ENCODE peak calls at places on chromosomes 6 and 20, in four cellular contexts. B is GM12878, Q is K562, L is HepG2. X is an unnamed sample.
A peak's percentile ranks its signal among the peaks of the same experiment; 100 is the strongest.

GRCh38 chr6:64983108-64983507 is 723.9 kb downstream of the EYS start:
- DNase-seq in B (no peak), Q (no peak), L (no peak), X (no peak)

GRCh38 chr6:11459002-11459658 is 78.4 kb upstream of the TMEM170B start:
- DNase-seq in Q (no peak), L (no peak), B (peak; percentile 90), X (no peak)

GRCh38 chr20:53495357-53495756 is 98.3 kb downstream of the ZNF217 start:
- DNase-seq in B (no peak), L (no peak), Q (no peak), X (no peak)

GRCh38 chr6:4402477-4402976 is 267.2 kb upstream of the ECI2 start:
- DNase-seq in L (peak; percentile 10), Q (no peak), B (no peak), X (peak; percentile 35)

GRCh38 chr6:53986721-53987526 is 124.3 kb upstream of the MLIP start:
- DNase-seq in Q (no peak), B (no peak), L (no peak), X (no peak)

GRCh38 chr20:20366551-20366895 is 1.4 kb upstream of the INSM1 start:
- DNase-seq in Q (no peak), B (no peak), L (no peak), X (no peak)

GRCh38 chr6:72890671-72891070 is 268.8 kb downstream of the KCNQ5 start:
- DNase-seq in Q (no peak), B (no peak), L (no peak), X (no peak)

GRCh38 chr6:158011980-158012566 is 30.4 kb downstream of the SYNJ2 start:
- DNase-seq in L (no peak), B (no peak), Q (no peak), X (no peak)

GRCh38 chr6:2902470-2902762 is 693 bp downstream of the SERPINB9 start:
- DNase-seq in Q (no peak), L (no peak), B (no peak), X (no peak)

GRCh38 chr6:2899596-2899995 is 3.5 kb downstream of the SERPINB9 start:
- DNase-seq in L (no peak), B (no peak), Q (no peak), X (no peak)

GRCh38 chr6:2896741-2897140 is 6.4 kb downstream of the SERPINB9 start:
- DNase-seq in B (no peak), Q (no peak), L (no peak), X (no peak)

GRCh38 chr6:2900221-2900807 is 2.8 kb downstream of the SERPINB9 start:
- DNase-seq in L (no peak), Q (no peak), B (no peak), X (no peak)

GRCh38 chr6:2900821-2901644 is 2.1 kb downstream of the SERPINB9 start:
- DNase-seq in Q (no peak), B (no peak), L (no peak), X (no peak)
- TF ChIP-seq ESRRA in Q (no peak), B (no peak), L (no peak), X (no peak)

GRCh38 chr6:112237644-112238043 is 16.7 kb downstream of the LAMA4 start:
- DNase-seq in B (no peak), Q (no peak), L (no peak), X (peak; percentile 33)

GRCh38 chr6:112237066-112237465 is 17.3 kb downstream of the LAMA4 start:
- DNase-seq in L (no peak), B (no peak), Q (no peak), X (no peak)

GRCh38 chr6:112233864-112234263 is 20.5 kb downstream of the LAMA4 start:
- DNase-seq in Q (no peak), B (no peak), L (no peak), X (no peak)

GRCh38 chr6:112234596-112234995 is 19.8 kb downstream of the LAMA4 start:
- DNase-seq in Q (no peak), L (no peak), B (no peak), X (no peak)

GRCh38 chr6:112235956-112236355 is 18.4 kb downstream of the LAMA4 start:
- DNase-seq in Q (no peak), B (no peak), L (no peak), X (no peak)
- TF ChIP-seq RFX5 in Q (no peak), B (no peak), L (no peak), X (no peak)

GRCh38 chr20:24164360-24164759 is 175.8 kb upstream of the GGTLC1 start:
- DNase-seq in Q (peak; percentile 16), L (peak; percentile 21), B (no peak), X (peak; percentile 24)
- TF ChIP-seq ESRRA in Q (no peak), L (no peak), B (no peak), X (no peak)

GRCh38 chr6:20540683-20541082 is 6.4 kb downstream of the CDKAL1 start:
- DNase-seq in L (peak; percentile 72), B (no peak), Q (no peak), X (no peak)

GRCh38 chr6:20539387-20539786 is 5.1 kb downstream of the CDKAL1 start:
- DNase-seq in L (no peak), B (no peak), Q (no peak), X (no peak)

GRCh38 chr6:20541387-20541786 is 7.1 kb downstream of the CDKAL1 start:
- DNase-seq in B (no peak), Q (no peak), L (no peak), X (no peak)

GRCh38 chr6:20538131-20538662 is 3.9 kb downstream of the CDKAL1 start:
- DNase-seq in Q (no peak), L (no peak), B (no peak), X (no peak)

DNA sequence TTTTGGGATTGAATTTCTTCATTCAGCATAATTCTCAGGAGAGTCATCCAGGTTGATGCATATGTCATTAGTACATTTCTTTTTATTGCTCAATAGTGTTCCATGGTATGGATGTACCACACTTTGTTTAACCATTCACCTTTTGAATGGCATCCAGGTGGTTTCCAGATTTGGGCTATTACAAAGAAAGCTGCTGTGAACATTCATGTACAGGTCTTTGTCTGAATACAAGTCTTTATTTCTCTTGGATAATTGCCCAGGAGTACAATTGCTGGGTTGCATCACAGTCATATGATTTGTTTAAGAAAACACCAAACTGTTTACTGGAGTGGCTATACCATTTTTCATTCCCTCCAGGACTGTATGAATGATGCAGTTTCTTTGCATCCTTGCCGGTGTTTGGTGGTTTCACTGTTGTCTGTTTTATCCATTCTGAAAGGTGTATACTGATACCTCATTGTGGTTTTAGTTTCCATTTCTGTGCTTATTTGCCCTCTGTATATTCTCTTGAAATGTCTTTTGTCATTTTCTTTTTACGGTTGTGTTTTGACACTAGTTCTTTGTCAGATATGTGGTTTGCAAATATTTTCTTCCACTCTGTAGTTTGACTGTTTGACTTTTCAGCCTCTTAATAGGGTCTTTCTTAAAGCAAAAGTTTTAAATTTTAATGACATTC is 8.8 kb downstream of the CDKAL1 start:
- DNase-seq in Q (no peak), L (peak; percentile 76), B (peak; percentile 85), X (no peak)
- TF ChIP-seq RFX5 in Q (no peak), L (no peak), B (no peak), X (no peak)

DNA sequence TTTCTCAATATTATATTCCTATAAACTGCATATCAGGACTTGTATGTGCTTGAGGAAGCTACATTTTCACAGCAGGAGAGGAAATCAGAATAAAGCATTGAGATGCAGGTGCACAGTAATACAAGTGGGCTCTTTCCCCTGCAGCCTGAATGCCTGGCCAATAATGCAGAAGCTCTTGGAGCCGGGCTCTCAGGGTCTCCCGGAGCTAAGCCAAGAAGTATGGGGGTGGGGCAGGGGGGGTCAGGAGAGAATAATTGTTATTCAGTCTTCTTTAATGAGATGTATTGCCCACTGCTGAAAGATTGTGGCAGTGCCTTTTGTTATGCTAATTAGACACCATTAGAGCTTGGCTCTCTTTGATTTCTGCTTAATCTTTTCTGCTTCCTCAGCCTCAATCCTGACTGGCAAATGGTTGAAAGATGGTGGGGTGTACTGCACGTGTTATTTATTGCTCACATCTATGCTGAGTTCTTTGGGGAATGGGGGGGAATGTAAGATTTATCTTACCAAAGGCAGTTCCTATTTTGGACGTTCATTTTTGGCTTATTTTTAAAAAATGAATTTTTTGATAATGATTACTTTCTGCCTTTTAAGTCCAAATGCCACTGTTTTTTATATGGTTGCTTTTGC is 407.6 kb upstream of the SOX4 start:
- DNase-seq in Q (no peak), B (no peak), L (no peak), X (no peak)
- TF ChIP-seq ESRRA in Q (no peak), B (no peak), L (no peak), X (no peak)

DNA sequence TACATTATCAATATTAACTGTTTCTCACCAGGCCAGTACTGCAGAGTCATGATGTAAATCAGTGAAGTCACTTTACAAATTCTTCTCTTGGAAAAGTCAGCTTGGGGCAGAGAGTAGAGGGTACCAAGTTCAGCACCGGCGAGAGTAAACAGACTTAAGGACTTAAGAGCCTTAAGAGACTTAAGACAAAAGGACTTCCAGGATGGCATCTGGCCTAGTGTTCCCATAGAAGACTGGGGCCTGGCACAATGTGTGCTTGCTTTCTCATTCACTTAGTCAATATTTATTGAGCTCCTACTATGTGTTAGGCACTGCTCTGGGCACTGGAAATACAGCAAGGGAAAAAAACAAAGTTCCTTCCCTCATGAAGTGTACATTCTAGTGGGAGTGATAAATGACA is 1.4 kb upstream of the SNPH start:
- DNase-seq in B (no peak), L (no peak), Q (no peak), X (no peak)
- TF ChIP-seq RFX5 in B (no peak), L (no peak), Q (no peak), X (no peak)

GRCh38 chr6:159633196-159633595 is 59.8 kb downstream of the SOD2 start:
- DNase-seq in Q (peak; percentile 23), L (peak; percentile 39), B (no peak), X (peak; percentile 18)
- TF ChIP-seq ESRRA in Q (no peak), L (no peak), B (no peak), X (no peak)

X was measured in A549.